ENCODE peak calls at places on chromosomes 2 and 18, in seven cellular contexts. G is IMR-90, U is mesenchymal stem cell, S is H1, Q is trophoblast cell, P is neuronal stem cell, Z is H9. X is an unnamed sample.

GRCh38 chr2:182870227-182870626 is 3.8 kb upstream of the FRZB start:
- DNase-seq in G (no peak), Z (peak; percentile 76), P (no peak), S (peak; percentile 69), Q (peak; percentile 16), U (no peak), X (peak; percentile 79)

GRCh38 chr18:11849845-11850747 is 1.1 kb upstream of the CHMP1B start:
- DNase-seq in U (peak; percentile 45), Q (peak; percentile 99), S (peak; percentile 49), G (peak; percentile 96), P (no peak), Z (no peak), X (peak; percentile 59)

GRCh38 chr2:172226244-172227061 is 123.8 kb upstream of the DLX2 start:
- DNase-seq in G (no peak), Q (peak; percentile 57), Z (peak; percentile 17), S (no peak), U (no peak), P (no peak), X (no peak)

GRCh38 chr2:202104286-202104870 is 31.3 kb downstream of the KIAA2012 start:
- DNase-seq in Q (peak; percentile 79), P (peak; percentile 14), U (peak; percentile 62), G (peak; percentile 54), Z (peak; percentile 83), S (peak; percentile 95), X (peak; percentile 74)

GRCh38 chr2:216217904-216218260 is 108.7 kb downstream of the XRCC5 start:
- DNase-seq in Q (no peak), Z (no peak), G (no peak), P (no peak), S (no peak), U (no peak), X (no peak)

GRCh38 chr18:47724186-47724975 is 206.1 kb downstream of the SMAD2 start:
- DNase-seq in U (no peak), P (no peak), Q (no peak), G (no peak), Z (no peak), S (no peak), X (peak; percentile 21)

GRCh38 chr2:235638541-235639192 is 144.8 kb downstream of the AGAP1 start:
- DNase-seq in G (no peak), Q (no peak), U (no peak), Z (no peak), S (no peak), P (no peak), X (peak; percentile 56)

GRCh38 chr2:143284087-143284675 is 155.0 kb downstream of the ARHGAP15 start:
- DNase-seq in Z (no peak), P (peak; percentile 20), Q (peak; percentile 65), G (peak; percentile 50), S (no peak), U (peak; percentile 48), X (peak; percentile 55)

GRCh38 chr2:127149384-127149783 is 42.4 kb upstream of the BIN1 start:
- DNase-seq in S (no peak), Q (peak; percentile 93), U (peak; percentile 89), G (peak; percentile 96), P (no peak), Z (no peak), X (no peak)

GRCh38 chr18:2522112-2522511 is 49.2 kb downstream of the METTL4 start:
- DNase-seq in Q (no peak), S (no peak), U (peak; percentile 30), G (no peak), P (no peak), Z (no peak), X (no peak)

GRCh38 chr2:43276962-43277383 is 50.6 kb upstream of the ZFP36L2 start:
- DNase-seq in G (no peak), U (peak; percentile 27), P (no peak), S (no peak), Q (no peak), Z (no peak), X (peak; percentile 19)

GRCh38 chr2:217820066-217820819 is 182.6 kb downstream of the TNS1 start:
- DNase-seq in G (no peak), Q (no peak), U (no peak), S (no peak), Z (no peak), P (peak; percentile 37), X (no peak)

GRCh38 chr2:134927195-134927594 is 8.6 kb downstream of the CCNT2 start:
- DNase-seq in G (peak; percentile 69), Z (no peak), S (no peak), Q (no peak), P (no peak), U (peak; percentile 49), X (no peak)

GRCh38 chr2:227759411-227760113 is 13.9 kb downstream of the SCYGR8 start:
- DNase-seq in G (no peak), S (no peak), Z (peak; percentile 42), U (no peak), Q (peak; percentile 63), P (no peak), X (peak; percentile 78)

GRCh38 chr2:85312404-85312803 is 15.4 kb downstream of the TGOLN2 start:
- DNase-seq in S (no peak), U (peak; percentile 52), Z (no peak), P (no peak), G (peak; percentile 93), Q (no peak), X (no peak)

GRCh38 chr18:49814147-49814499 is 790 bp upstream of the ACAA2 start:
- DNase-seq in U (peak; percentile 66), Q (peak; percentile 73), Z (peak; percentile 71), S (no peak), P (peak; percentile 64), G (peak; percentile 69), X (peak; percentile 71)

GRCh38 chr18:10015941-10016819 is 102.4 kb downstream of the VAPA start:
- DNase-seq in P (no peak), G (peak; percentile 96), U (peak; percentile 99), Z (no peak), S (no peak), Q (peak; percentile 81), X (peak; percentile 47)

DNA sequence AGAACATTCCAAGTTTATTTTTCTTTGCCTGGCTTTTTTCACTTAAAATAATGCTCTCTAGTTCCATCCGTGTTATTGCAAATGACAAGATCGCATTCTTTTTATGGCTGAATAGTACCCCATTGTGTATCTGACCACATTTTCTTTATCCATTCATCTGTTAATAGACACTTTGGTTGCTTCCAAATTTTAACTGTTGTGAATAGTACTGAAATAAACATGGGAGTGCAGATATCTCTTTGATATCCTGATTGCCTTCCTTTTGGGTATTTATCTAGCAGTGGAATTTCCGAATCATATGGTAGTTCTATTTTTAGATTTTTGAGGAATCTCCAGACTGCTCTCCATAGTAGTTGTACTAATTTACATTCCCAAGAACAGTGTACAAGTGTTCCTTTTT is 230.5 kb downstream of the FIGN start:
- DNase-seq in P (no peak), S (no peak), Q (no peak), Z (no peak), U (peak; percentile 11), G (no peak), X (no peak)
- H4K8ac ChIP-seq in P (no peak overlapping the region), S (no peak overlapping the region), Q (no peak overlapping the region), Z (no peak overlapping the region), U (no peak overlapping the region), G (no peak overlapping the region), X (no peak overlapping the region)

DNA sequence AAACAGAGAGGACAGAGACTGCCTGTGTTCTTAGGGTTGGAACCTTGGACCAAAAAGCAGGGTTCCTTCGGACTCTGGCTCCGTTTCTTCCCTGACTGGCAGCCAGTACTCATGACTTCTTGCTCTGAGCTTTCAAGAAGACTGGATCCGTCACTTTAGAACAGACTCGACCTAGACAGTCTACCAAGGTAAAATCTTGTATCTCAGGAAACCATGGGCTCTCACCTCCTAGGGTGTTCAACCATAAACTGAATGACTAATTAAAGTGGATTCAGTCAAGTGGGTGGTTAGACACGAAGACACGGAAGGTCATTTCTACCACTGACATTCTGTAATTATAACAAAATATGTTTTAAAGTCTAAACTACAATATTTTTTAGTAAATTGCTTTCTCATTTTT is 153.8 kb upstream of the SLC39A10 start:
- DNase-seq in U (no peak), G (no peak), Z (no peak), P (no peak), S (no peak), Q (no peak), X (no peak)
- H4K8ac ChIP-seq in U (no peak overlapping the region), G (no peak overlapping the region), Z (no peak overlapping the region), P (no peak overlapping the region), S (no peak overlapping the region), Q (no peak overlapping the region), X (no peak overlapping the region)

GRCh38 chr18:74390900-74391299 is 66.2 kb downstream of the DIPK1C start:
- DNase-seq in G (no peak), Q (no peak), U (no peak), S (no peak), Z (no peak), P (no peak), X (no peak)
- H4K8ac ChIP-seq in G (no peak overlapping the region), Q (no peak overlapping the region), U (no peak overlapping the region), S (no peak overlapping the region), Z (no peak overlapping the region), P (no peak overlapping the region), X (no peak overlapping the region)

DNA sequence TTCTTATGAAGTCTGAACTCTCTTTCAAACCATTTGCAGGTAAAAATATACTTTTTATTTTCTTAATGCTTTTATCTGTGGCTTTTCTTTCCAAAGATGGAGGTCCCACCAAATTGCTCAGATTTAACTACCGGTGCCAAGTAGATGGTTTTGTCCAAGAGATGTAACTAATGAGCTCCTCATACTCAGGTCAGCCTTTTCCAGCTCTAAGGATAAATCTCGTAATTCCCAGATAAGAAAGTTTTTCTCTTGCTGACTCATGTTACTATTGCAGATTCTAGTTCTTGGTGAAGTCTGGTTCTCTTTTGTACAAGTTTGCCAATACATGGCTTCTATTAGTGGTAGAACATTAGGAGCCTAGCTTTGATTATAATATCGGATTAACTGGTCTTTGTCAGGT is 550.8 kb upstream of the ZNF804A start:
- DNase-seq in U (peak; percentile 52), Q (no peak), P (no peak), S (no peak), Z (no peak), G (no peak), X (no peak)
- H4K8ac ChIP-seq in U (no peak overlapping the region), Q (no peak overlapping the region), P (no peak overlapping the region), S (no peak overlapping the region), Z (no peak overlapping the region), G (no peak overlapping the region), X (no peak overlapping the region)

DNA sequence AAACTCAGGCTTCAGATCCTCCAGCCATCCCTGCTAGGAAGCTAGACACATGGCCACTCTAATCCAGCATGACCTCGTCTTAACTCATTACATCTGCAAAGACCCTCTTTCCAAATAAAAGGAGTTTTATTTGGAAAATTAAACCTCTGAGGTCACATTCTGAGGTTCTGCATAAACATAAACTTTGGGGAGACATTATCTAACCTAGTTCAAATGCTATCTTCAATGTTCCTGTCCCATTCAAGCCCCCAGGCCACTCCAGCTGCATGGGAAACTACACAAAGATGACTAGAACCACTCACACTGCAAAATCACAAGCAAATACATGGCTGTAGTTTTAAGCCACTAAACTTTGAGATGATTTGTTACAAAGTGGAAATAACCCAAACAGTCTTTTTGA is 99.0 kb upstream of the RNF152 start:
- DNase-seq in Q (no peak), G (no peak), P (no peak), S (no peak), U (no peak), Z (no peak), X (no peak)
- H4K8ac ChIP-seq in Q (peak overlapping the region; percentile 52), G (peak overlapping the region; percentile 68), P (no peak overlapping the region), S (no peak overlapping the region), U (peak overlapping the region; percentile 10), Z (no peak overlapping the region), X (no peak overlapping the region)

X was measured in mesendoderm.